ENCODE peak calls at places on chromosomes 3 and 15, in eight cellular contexts. Z is HEK293T; J is stimulated activated CD4-positive, alpha-beta T cell treated with anti-CD3 and anti-CD28 coated beads, Interleukin-2, amount 100 ng/mL, for 4 hours; A is ELR; B is left ventricle myocardium inferior; I is HuH-7; D is stimulated activated naive B cell treated with anti-CD40 and anti-IgM and Interleukin-4, amounts not matched to agents 10 μg/mL and 1 μg/mL and 100 μg/mL, for 72 hours; P is T-helper 2 cell. G is an unnamed sample.

GRCh38 chr3:30233924-30234666 is 372.3 kb upstream of the TGFBR2 start:
- DNase-seq in Z (no peak), A (no peak), I (no peak), D (no peak), J (no peak), B (no peak), P (no peak), G (no peak)

GRCh38 chr3:31294430-31295149 is 238.1 kb upstream of the STT3B start:
- DNase-seq in Z (no peak), P (no peak), B (no peak), I (no peak), J (no peak), A (peak), D (no peak), G (no peak)

GRCh38 chr3:44355634-44356033 is 17.1 kb downstream of the TCAIM start:
- DNase-seq in I (no peak), B (no peak), J (no peak), P (no peak), A (peak), Z (no peak), D (no peak), G (no peak)

GRCh38 chr3:114451561-114452018 is 157.8 kb downstream of the TIGIT start:
- DNase-seq in B (peak), P (no peak), J (no peak), I (no peak), D (no peak), A (peak), Z (no peak), G (no peak)

GRCh38 chr3:47385007-47385406 is 4.2 kb downstream of the PTPN23 start:
- DNase-seq in I (no peak), D (no peak), J (no peak), A (no peak), P (no peak), Z (no peak), B (no peak), G (no peak)

GRCh38 chr3:178386880-178387279 is 149.4 kb upstream of the KCNMB2 start:
- DNase-seq in B (no peak), I (no peak), P (no peak), D (no peak), Z (no peak), A (no peak), J (no peak), G (no peak)

GRCh38 chr3:159266779-159267178 is 464.9 kb downstream of the MFSD1 start:
- DNase-seq in B (no peak), I (peak), D (no peak), A (peak), J (no peak), P (no peak), Z (peak), G (peak)

GRCh38 chr15:31200735-31201151 is 99.2 kb upstream of the TRPM1 start:
- DNase-seq in Z (no peak), A (peak), B (peak), I (peak), J (peak), D (peak), P (peak), G (peak)

GRCh38 chr15:86201313-86202008 is 121.8 kb downstream of the AGBL1 start:
- DNase-seq in J (no peak), Z (no peak), B (no peak), D (no peak), P (no peak), I (no peak), A (no peak), G (no peak)

GRCh38 chr3:167066977-167067843 is 312.9 kb downstream of the ZBBX start:
- DNase-seq in I (no peak), J (no peak), P (no peak), Z (peak), B (no peak), D (no peak), A (no peak), G (no peak)

GRCh38 chr15:38860253-38860652 is 295.6 kb upstream of the RASGRP1 start:
- DNase-seq in A (no peak), I (no peak), B (no peak), J (no peak), Z (no peak), P (no peak), D (no peak), G (no peak)

GRCh38 chr15:95843241-95843851 is 487.2 kb upstream of the NR2F2 start:
- DNase-seq in J (no peak), P (no peak), B (peak), A (peak), D (no peak), Z (no peak), I (peak), G (no peak)

GRCh38 chr15:90654233-90655124 is 62.7 kb upstream of the BLM start:
- DNase-seq in A (peak), J (no peak), D (no peak), P (no peak), I (no peak), B (no peak), Z (no peak), G (no peak)

GRCh38 chr3:10373686-10374261 is 52.9 kb upstream of the SEC13 start:
- DNase-seq in A (peak), D (no peak), P (no peak), J (no peak), I (no peak), B (no peak), Z (no peak), G (no peak)

GRCh38 chr15:95086543-95087252 is 855.3 kb downstream of the MCTP2 start:
- DNase-seq in P (no peak), I (no peak), B (no peak), J (no peak), A (peak), D (no peak), Z (no peak), G (no peak)

GRCh38 chr3:122092460-122093165 is 37.5 kb downstream of the CD86 start:
- DNase-seq in B (peak), J (peak), A (peak), P (no peak), D (no peak), I (peak), Z (peak), G (peak)

GRCh38 chr15:59685737-59686297 is 3.3 kb downstream of the BNIP2 start:
- DNase-seq in P (no peak), A (peak), I (no peak), B (no peak), D (no peak), Z (no peak), J (no peak), G (no peak)

GRCh38 chr3:148718982-148719862 is 21.5 kb downstream of the AGTR1 start:
- DNase-seq in J (no peak), I (no peak), B (no peak), P (no peak), A (peak), D (no peak), Z (no peak), G (no peak)

GRCh38 chr3:14448063-14448462 is 45.7 kb downstream of the SLC6A6 start:
- DNase-seq in I (no peak), P (no peak), J (no peak), B (no peak), A (no peak), D (no peak), Z (no peak), G (no peak)

GRCh38 chr3:30368978-30369377 is 237.4 kb upstream of the TGFBR2 start:
- DNase-seq in I (no peak), A (peak), J (no peak), D (no peak), Z (no peak), P (no peak), B (no peak), G (no peak)

GRCh38 chr3:170038434-170039110 is 777 bp downstream of the GPR160 start:
- DNase-seq in I (no peak), J (no peak), D (peak), P (peak), Z (peak), A (no peak), B (no peak), G (peak)

GRCh38 chr15:98970799-98971198 is 36.8 kb downstream of the PGPEP1L start:
- DNase-seq in B (no peak), Z (no peak), P (no peak), J (no peak), I (no peak), D (no peak), A (no peak), G (no peak)

GRCh38 chr3:141728355-141728892 is 9.7 kb upstream of the RNF7 start:
- DNase-seq in Z (no peak), I (peak), B (no peak), D (no peak), A (no peak), J (no peak), P (no peak), G (no peak)

GRCh38 chr3:65425880-65426279 is 612.8 kb downstream of the MAGI1 start:
- DNase-seq in P (no peak), I (peak), D (no peak), J (no peak), Z (peak), B (no peak), A (peak), G (no peak)

GRCh38 chr3:14273886-14274517 is 95.4 kb downstream of the LSM3 start:
- DNase-seq in A (peak), J (no peak), D (no peak), I (no peak), B (no peak), P (no peak), Z (no peak), G (peak)

GRCh38 chr15:86016750-86017149 is 62.9 kb upstream of the AGBL1 start:
- DNase-seq in A (no peak), J (no peak), I (no peak), Z (no peak), B (no peak), D (no peak), P (no peak), G (no peak)

G was measured in activated CD4-positive, alpha-beta memory T cell treated with anti-CD3 and anti-CD28 coated beads for 36 hours.